ENCODE peak calls at places on chromosomes 6 and 20, in ten cellular contexts. One of them, this sample, is unnamed.

GRCh38 chr6:45584127-45584526 is 206.4 kb upstream of the SUPT3H start:
- ATAC-seq in heart right ventricle: no peak
- ATAC-seq in left lung: no peak
- ATAC-seq in PC-3: no peak
- ATAC-seq in Panc1: no peak
- ATAC-seq in activated CD4-positive, alpha-beta T cell treated with anti-CD3 and anti-CD28 coated beads for 36 hours: peak; percentile 47
- ATAC-seq in T-helper 17 cell: no peak
- ATAC-seq in activated CD8-positive, alpha-beta memory T cell treated with anti-CD3 and anti-CD28 coated beads, Interleukin-2, amount 10 ng/mL, durations not matched to agents 7 days and 5 days: no peak
- ATAC-seq in stimulated activated effector memory CD8-positive, alpha-beta T cell treated with anti-CD3 and anti-CD28 coated beads, Interleukin-12 subunit alpha, Interleukin-12 subunit beta, amount 100 ng/mL, for 72 hours: peak; percentile 87
- ATAC-seq in memory B cell: no peak
- ATAC-seq in this sample: no peak

GRCh38 chr6:77926198-77926752 is 273.4 kb downstream of the MEI4 start:
- ATAC-seq in T-helper 17 cell: no peak
- ATAC-seq in stimulated activated effector memory CD8-positive, alpha-beta T cell treated with anti-CD3 and anti-CD28 coated beads, Interleukin-12 subunit alpha, Interleukin-12 subunit beta, amount 100 ng/mL, for 72 hours: no peak
- ATAC-seq in Panc1: no peak
- ATAC-seq in activated CD8-positive, alpha-beta memory T cell treated with anti-CD3 and anti-CD28 coated beads, Interleukin-2, amount 10 ng/mL, durations not matched to agents 7 days and 5 days: no peak
- ATAC-seq in PC-3: no peak
- ATAC-seq in left lung: no peak
- ATAC-seq in memory B cell: no peak
- ATAC-seq in activated CD4-positive, alpha-beta T cell treated with anti-CD3 and anti-CD28 coated beads for 36 hours: no peak
- ATAC-seq in heart right ventricle: no peak
- ATAC-seq in this sample: no peak

GRCh38 chr6:107670792-107671199 is 153.3 kb downstream of the SCML4 start:
- ATAC-seq in memory B cell: peak; percentile 56
- ATAC-seq in stimulated activated effector memory CD8-positive, alpha-beta T cell treated with anti-CD3 and anti-CD28 coated beads, Interleukin-12 subunit alpha, Interleukin-12 subunit beta, amount 100 ng/mL, for 72 hours: no peak
- ATAC-seq in T-helper 17 cell: peak; percentile 23
- ATAC-seq in PC-3: no peak
- ATAC-seq in heart right ventricle: peak; percentile 68
- ATAC-seq in Panc1: no peak
- ATAC-seq in activated CD4-positive, alpha-beta T cell treated with anti-CD3 and anti-CD28 coated beads for 36 hours: no peak
- ATAC-seq in activated CD8-positive, alpha-beta memory T cell treated with anti-CD3 and anti-CD28 coated beads, Interleukin-2, amount 10 ng/mL, durations not matched to agents 7 days and 5 days: no peak
- ATAC-seq in left lung: peak; percentile 33
- ATAC-seq in this sample: no peak

GRCh38 chr20:4812641-4813075 is 90.9 kb downstream of the PRND start:
- ATAC-seq in activated CD4-positive, alpha-beta T cell treated with anti-CD3 and anti-CD28 coated beads for 36 hours: no peak
- ATAC-seq in Panc1: no peak
- ATAC-seq in left lung: no peak
- ATAC-seq in heart right ventricle: peak; percentile 2
- ATAC-seq in PC-3: no peak
- ATAC-seq in T-helper 17 cell: no peak
- ATAC-seq in memory B cell: peak; percentile 12
- ATAC-seq in stimulated activated effector memory CD8-positive, alpha-beta T cell treated with anti-CD3 and anti-CD28 coated beads, Interleukin-12 subunit alpha, Interleukin-12 subunit beta, amount 100 ng/mL, for 72 hours: no peak
- ATAC-seq in activated CD8-positive, alpha-beta memory T cell treated with anti-CD3 and anti-CD28 coated beads, Interleukin-2, amount 10 ng/mL, durations not matched to agents 7 days and 5 days: no peak
- ATAC-seq in this sample: no peak

GRCh38 chr20:32685541-32686529 is 12.1 kb upstream of the C20orf203 start:
- ATAC-seq in Panc1: no peak
- ATAC-seq in left lung: peak; percentile 23
- ATAC-seq in PC-3: no peak
- ATAC-seq in stimulated activated effector memory CD8-positive, alpha-beta T cell treated with anti-CD3 and anti-CD28 coated beads, Interleukin-12 subunit alpha, Interleukin-12 subunit beta, amount 100 ng/mL, for 72 hours: no peak
- ATAC-seq in activated CD8-positive, alpha-beta memory T cell treated with anti-CD3 and anti-CD28 coated beads, Interleukin-2, amount 10 ng/mL, durations not matched to agents 7 days and 5 days: no peak
- ATAC-seq in heart right ventricle: peak; percentile 50
- ATAC-seq in activated CD4-positive, alpha-beta T cell treated with anti-CD3 and anti-CD28 coated beads for 36 hours: no peak
- ATAC-seq in T-helper 17 cell: no peak
- ATAC-seq in memory B cell: no peak
- ATAC-seq in this sample: peak; percentile 78

GRCh38 chr6:133689863-133690262 is 199.1 kb upstream of the TCF21 start:
- ATAC-seq in Panc1: no peak
- ATAC-seq in memory B cell: no peak
- ATAC-seq in PC-3: no peak
- ATAC-seq in T-helper 17 cell: peak; percentile 49
- ATAC-seq in left lung: no peak
- ATAC-seq in activated CD4-positive, alpha-beta T cell treated with anti-CD3 and anti-CD28 coated beads for 36 hours: no peak
- ATAC-seq in heart right ventricle: no peak
- ATAC-seq in activated CD8-positive, alpha-beta memory T cell treated with anti-CD3 and anti-CD28 coated beads, Interleukin-2, amount 10 ng/mL, durations not matched to agents 7 days and 5 days: no peak
- ATAC-seq in stimulated activated effector memory CD8-positive, alpha-beta T cell treated with anti-CD3 and anti-CD28 coated beads, Interleukin-12 subunit alpha, Interleukin-12 subunit beta, amount 100 ng/mL, for 72 hours: no peak
- ATAC-seq in this sample: no peak

GRCh38 chr6:138455746-138456392 is 43.4 kb downstream of the NHSL1 start:
- ATAC-seq in left lung: peak; percentile 36
- ATAC-seq in T-helper 17 cell: peak; percentile 79
- ATAC-seq in activated CD8-positive, alpha-beta memory T cell treated with anti-CD3 and anti-CD28 coated beads, Interleukin-2, amount 10 ng/mL, durations not matched to agents 7 days and 5 days: peak; percentile 73
- ATAC-seq in stimulated activated effector memory CD8-positive, alpha-beta T cell treated with anti-CD3 and anti-CD28 coated beads, Interleukin-12 subunit alpha, Interleukin-12 subunit beta, amount 100 ng/mL, for 72 hours: peak; percentile 57
- ATAC-seq in memory B cell: peak; percentile 92
- ATAC-seq in PC-3: peak; percentile 87
- ATAC-seq in Panc1: no peak
- ATAC-seq in heart right ventricle: no peak
- ATAC-seq in activated CD4-positive, alpha-beta T cell treated with anti-CD3 and anti-CD28 coated beads for 36 hours: peak; percentile 52
- ATAC-seq in this sample: peak; percentile 81

GRCh38 chr6:161242113-161242512 is 31.7 kb downstream of the AGPAT4 start:
- ATAC-seq in memory B cell: no peak
- ATAC-seq in PC-3: no peak
- ATAC-seq in left lung: no peak
- ATAC-seq in activated CD4-positive, alpha-beta T cell treated with anti-CD3 and anti-CD28 coated beads for 36 hours: no peak
- ATAC-seq in T-helper 17 cell: no peak
- ATAC-seq in stimulated activated effector memory CD8-positive, alpha-beta T cell treated with anti-CD3 and anti-CD28 coated beads, Interleukin-12 subunit alpha, Interleukin-12 subunit beta, amount 100 ng/mL, for 72 hours: peak; percentile 51
- ATAC-seq in activated CD8-positive, alpha-beta memory T cell treated with anti-CD3 and anti-CD28 coated beads, Interleukin-2, amount 10 ng/mL, durations not matched to agents 7 days and 5 days: no peak
- ATAC-seq in Panc1: no peak
- ATAC-seq in heart right ventricle: no peak
- ATAC-seq in this sample: no peak

GRCh38 chr20:8213831-8214587 is 81.9 kb downstream of the PLCB1 start:
- ATAC-seq in Panc1: no peak
- ATAC-seq in memory B cell: no peak
- ATAC-seq in heart right ventricle: no peak
- ATAC-seq in PC-3: no peak
- ATAC-seq in left lung: no peak
- ATAC-seq in activated CD8-positive, alpha-beta memory T cell treated with anti-CD3 and anti-CD28 coated beads, Interleukin-2, amount 10 ng/mL, durations not matched to agents 7 days and 5 days: peak; percentile 83
- ATAC-seq in stimulated activated effector memory CD8-positive, alpha-beta T cell treated with anti-CD3 and anti-CD28 coated beads, Interleukin-12 subunit alpha, Interleukin-12 subunit beta, amount 100 ng/mL, for 72 hours: peak; percentile 82
- ATAC-seq in T-helper 17 cell: peak; percentile 84
- ATAC-seq in activated CD4-positive, alpha-beta T cell treated with anti-CD3 and anti-CD28 coated beads for 36 hours: peak; percentile 81
- ATAC-seq in this sample: no peak

GRCh38 chr6:27156874-27157460 is 90.5 kb upstream of the PRSS16 start:
- ATAC-seq in left lung: peak; percentile 71
- ATAC-seq in PC-3: no peak
- ATAC-seq in memory B cell: no peak
- ATAC-seq in activated CD8-positive, alpha-beta memory T cell treated with anti-CD3 and anti-CD28 coated beads, Interleukin-2, amount 10 ng/mL, durations not matched to agents 7 days and 5 days: no peak
- ATAC-seq in stimulated activated effector memory CD8-positive, alpha-beta T cell treated with anti-CD3 and anti-CD28 coated beads, Interleukin-12 subunit alpha, Interleukin-12 subunit beta, amount 100 ng/mL, for 72 hours: no peak
- ATAC-seq in activated CD4-positive, alpha-beta T cell treated with anti-CD3 and anti-CD28 coated beads for 36 hours: no peak
- ATAC-seq in Panc1: peak; percentile 37
- ATAC-seq in heart right ventricle: no peak
- ATAC-seq in T-helper 17 cell: no peak
- ATAC-seq in this sample: no peak

GRCh38 chr6:118464620-118465019 is 83.5 kb upstream of the PLN start:
- ATAC-seq in left lung: no peak
- ATAC-seq in PC-3: no peak
- ATAC-seq in Panc1: no peak
- ATAC-seq in activated CD4-positive, alpha-beta T cell treated with anti-CD3 and anti-CD28 coated beads for 36 hours: no peak
- ATAC-seq in stimulated activated effector memory CD8-positive, alpha-beta T cell treated with anti-CD3 and anti-CD28 coated beads, Interleukin-12 subunit alpha, Interleukin-12 subunit beta, amount 100 ng/mL, for 72 hours: no peak
- ATAC-seq in memory B cell: no peak
- ATAC-seq in heart right ventricle: no peak
- ATAC-seq in T-helper 17 cell: no peak
- ATAC-seq in activated CD8-positive, alpha-beta memory T cell treated with anti-CD3 and anti-CD28 coated beads, Interleukin-2, amount 10 ng/mL, durations not matched to agents 7 days and 5 days: no peak
- ATAC-seq in this sample: no peak

GRCh38 chr6:41470341-41471063 is 75.7 kb upstream of the FOXP4 start:
- ATAC-seq in activated CD8-positive, alpha-beta memory T cell treated with anti-CD3 and anti-CD28 coated beads, Interleukin-2, amount 10 ng/mL, durations not matched to agents 7 days and 5 days: no peak
- ATAC-seq in stimulated activated effector memory CD8-positive, alpha-beta T cell treated with anti-CD3 and anti-CD28 coated beads, Interleukin-12 subunit alpha, Interleukin-12 subunit beta, amount 100 ng/mL, for 72 hours: peak; percentile 74
- ATAC-seq in Panc1: no peak
- ATAC-seq in T-helper 17 cell: peak; percentile 27
- ATAC-seq in PC-3: no peak
- ATAC-seq in heart right ventricle: peak; percentile 86
- ATAC-seq in memory B cell: no peak
- ATAC-seq in left lung: peak; percentile 82
- ATAC-seq in activated CD4-positive, alpha-beta T cell treated with anti-CD3 and anti-CD28 coated beads for 36 hours: peak; percentile 63
- ATAC-seq in this sample: peak; percentile 24

GRCh38 chr6:31896856-31897611 is 464 bp downstream of the EHMT2 start:
- ATAC-seq in Panc1: no peak
- ATAC-seq in stimulated activated effector memory CD8-positive, alpha-beta T cell treated with anti-CD3 and anti-CD28 coated beads, Interleukin-12 subunit alpha, Interleukin-12 subunit beta, amount 100 ng/mL, for 72 hours: peak; percentile 1
- ATAC-seq in activated CD4-positive, alpha-beta T cell treated with anti-CD3 and anti-CD28 coated beads for 36 hours: no peak
- ATAC-seq in memory B cell: no peak
- ATAC-seq in PC-3: no peak
- ATAC-seq in left lung: no peak
- ATAC-seq in heart right ventricle: no peak
- ATAC-seq in T-helper 17 cell: no peak
- ATAC-seq in activated CD8-positive, alpha-beta memory T cell treated with anti-CD3 and anti-CD28 coated beads, Interleukin-2, amount 10 ng/mL, durations not matched to agents 7 days and 5 days: peak; percentile 12
- ATAC-seq in this sample: no peak

GRCh38 chr6:152375200-152375599 is 262.0 kb downstream of the SYNE1 start:
- ATAC-seq in stimulated activated effector memory CD8-positive, alpha-beta T cell treated with anti-CD3 and anti-CD28 coated beads, Interleukin-12 subunit alpha, Interleukin-12 subunit beta, amount 100 ng/mL, for 72 hours: no peak
- ATAC-seq in T-helper 17 cell: no peak
- ATAC-seq in activated CD8-positive, alpha-beta memory T cell treated with anti-CD3 and anti-CD28 coated beads, Interleukin-2, amount 10 ng/mL, durations not matched to agents 7 days and 5 days: no peak
- ATAC-seq in PC-3: no peak
- ATAC-seq in left lung: peak; percentile 77
- ATAC-seq in memory B cell: no peak
- ATAC-seq in heart right ventricle: no peak
- ATAC-seq in activated CD4-positive, alpha-beta T cell treated with anti-CD3 and anti-CD28 coated beads for 36 hours: no peak
- ATAC-seq in Panc1: no peak
- ATAC-seq in this sample: no peak

GRCh38 chr20:19661717-19662637 is 96.1 kb upstream of the RIN2 start:
- ATAC-seq in activated CD8-positive, alpha-beta memory T cell treated with anti-CD3 and anti-CD28 coated beads, Interleukin-2, amount 10 ng/mL, durations not matched to agents 7 days and 5 days: no peak
- ATAC-seq in activated CD4-positive, alpha-beta T cell treated with anti-CD3 and anti-CD28 coated beads for 36 hours: peak; percentile 47
- ATAC-seq in Panc1: peak; percentile 85
- ATAC-seq in PC-3: peak; percentile 84
- ATAC-seq in stimulated activated effector memory CD8-positive, alpha-beta T cell treated with anti-CD3 and anti-CD28 coated beads, Interleukin-12 subunit alpha, Interleukin-12 subunit beta, amount 100 ng/mL, for 72 hours: no peak
- ATAC-seq in T-helper 17 cell: peak; percentile 49
- ATAC-seq in heart right ventricle: peak; percentile 79
- ATAC-seq in left lung: peak; percentile 95
- ATAC-seq in memory B cell: peak; percentile 23
- ATAC-seq in this sample: peak; percentile 83

GRCh38 chr20:59028812-59029211 is 3.3 kb downstream of the ATP5F1E start:
- ATAC-seq in activated CD4-positive, alpha-beta T cell treated with anti-CD3 and anti-CD28 coated beads for 36 hours: no peak
- ATAC-seq in stimulated activated effector memory CD8-positive, alpha-beta T cell treated with anti-CD3 and anti-CD28 coated beads, Interleukin-12 subunit alpha, Interleukin-12 subunit beta, amount 100 ng/mL, for 72 hours: no peak
- ATAC-seq in left lung: peak; percentile 21
- ATAC-seq in activated CD8-positive, alpha-beta memory T cell treated with anti-CD3 and anti-CD28 coated beads, Interleukin-2, amount 10 ng/mL, durations not matched to agents 7 days and 5 days: no peak
- ATAC-seq in Panc1: no peak
- ATAC-seq in PC-3: peak; percentile 17
- ATAC-seq in T-helper 17 cell: no peak
- ATAC-seq in memory B cell: no peak
- ATAC-seq in heart right ventricle: no peak
- ATAC-seq in this sample: no peak

GRCh38 chr6:111187874-111188273 is 100.6 kb downstream of the SLC16A10 start:
- ATAC-seq in memory B cell: no peak
- ATAC-seq in activated CD8-positive, alpha-beta memory T cell treated with anti-CD3 and anti-CD28 coated beads, Interleukin-2, amount 10 ng/mL, durations not matched to agents 7 days and 5 days: no peak
- ATAC-seq in Panc1: no peak
- ATAC-seq in PC-3: no peak
- ATAC-seq in activated CD4-positive, alpha-beta T cell treated with anti-CD3 and anti-CD28 coated beads for 36 hours: no peak
- ATAC-seq in left lung: no peak
- ATAC-seq in T-helper 17 cell: no peak
- ATAC-seq in heart right ventricle: no peak
- ATAC-seq in stimulated activated effector memory CD8-positive, alpha-beta T cell treated with anti-CD3 and anti-CD28 coated beads, Interleukin-12 subunit alpha, Interleukin-12 subunit beta, amount 100 ng/mL, for 72 hours: no peak
- ATAC-seq in this sample: no peak

GRCh38 chr6:168314948-168315347 is 4.6 kb downstream of the DACT2 start:
- ATAC-seq in activated CD8-positive, alpha-beta memory T cell treated with anti-CD3 and anti-CD28 coated beads, Interleukin-2, amount 10 ng/mL, durations not matched to agents 7 days and 5 days: no peak
- ATAC-seq in stimulated activated effector memory CD8-positive, alpha-beta T cell treated with anti-CD3 and anti-CD28 coated beads, Interleukin-12 subunit alpha, Interleukin-12 subunit beta, amount 100 ng/mL, for 72 hours: no peak
- ATAC-seq in T-helper 17 cell: no peak
- ATAC-seq in PC-3: no peak
- ATAC-seq in Panc1: peak; percentile 39
- ATAC-seq in heart right ventricle: peak; percentile 46
- ATAC-seq in left lung: peak; percentile 63
- ATAC-seq in activated CD4-positive, alpha-beta T cell treated with anti-CD3 and anti-CD28 coated beads for 36 hours: no peak
- ATAC-seq in memory B cell: no peak
- ATAC-seq in this sample: peak; percentile 60

GRCh38 chr6:121055572-121056163 is 278.6 kb downstream of the TBC1D32 start:
- ATAC-seq in PC-3: peak; percentile 78
- ATAC-seq in Panc1: peak; percentile 93
- ATAC-seq in stimulated activated effector memory CD8-positive, alpha-beta T cell treated with anti-CD3 and anti-CD28 coated beads, Interleukin-12 subunit alpha, Interleukin-12 subunit beta, amount 100 ng/mL, for 72 hours: no peak
- ATAC-seq in T-helper 17 cell: peak; percentile 54
- ATAC-seq in heart right ventricle: peak; percentile 65
- ATAC-seq in activated CD8-positive, alpha-beta memory T cell treated with anti-CD3 and anti-CD28 coated beads, Interleukin-2, amount 10 ng/mL, durations not matched to agents 7 days and 5 days: peak; percentile 36
- ATAC-seq in left lung: peak; percentile 92
- ATAC-seq in activated CD4-positive, alpha-beta T cell treated with anti-CD3 and anti-CD28 coated beads for 36 hours: peak; percentile 47
- ATAC-seq in memory B cell: peak; percentile 41
- ATAC-seq in this sample: peak; percentile 63

This sample was measured in esophagus mucosa.